ENCODE peak calls at places on chromosomes 2 and 18, in seven cellular contexts. One of them, this sample, is unnamed.

GRCh38 chr2:27915874-27916273 is 25.3 kb downstream of the BABAM2 start:
- DNase-seq in endothelial cell: no peak
- DNase-seq in Daoy: no peak
- DNase-seq in upper lobe of right lung: no peak
- DNase-seq in HTR-8/SVneo: no peak
- DNase-seq in dorsolateral prefrontal cortex: no peak
- DNase-seq in activated CD4-positive, CD25-positive, alpha-beta regulatory T cell: no peak
- DNase-seq in this sample: no peak

GRCh38 chr2:148257276-148257675 is 236.4 kb downstream of the MBD5 start:
- DNase-seq in endothelial cell: no peak
- DNase-seq in Daoy: no peak
- DNase-seq in upper lobe of right lung: no peak
- DNase-seq in HTR-8/SVneo: no peak
- DNase-seq in dorsolateral prefrontal cortex: no peak
- DNase-seq in activated CD4-positive, CD25-positive, alpha-beta regulatory T cell: no peak
- DNase-seq in this sample: no peak

GRCh38 chr2:62266433-62267038 is 70.6 kb downstream of the B3GNT2 start:
- DNase-seq in endothelial cell: no peak
- DNase-seq in Daoy: peak
- DNase-seq in upper lobe of right lung: no peak
- DNase-seq in HTR-8/SVneo: peak
- DNase-seq in dorsolateral prefrontal cortex: no peak
- DNase-seq in activated CD4-positive, CD25-positive, alpha-beta regulatory T cell: no peak
- DNase-seq in this sample: no peak

GRCh38 chr2:85216051-85216431 is 82.8 kb downstream of the TCF7L1 start:
- DNase-seq in endothelial cell: peak
- DNase-seq in Daoy: peak
- DNase-seq in upper lobe of right lung: no peak
- DNase-seq in HTR-8/SVneo: no peak
- DNase-seq in dorsolateral prefrontal cortex: peak
- DNase-seq in activated CD4-positive, CD25-positive, alpha-beta regulatory T cell: no peak
- DNase-seq in this sample: no peak

GRCh38 chr18:30177056-30177455 is 865.5 kb downstream of the DSC3 start:
- DNase-seq in endothelial cell: no peak
- DNase-seq in Daoy: peak
- DNase-seq in upper lobe of right lung: no peak
- DNase-seq in HTR-8/SVneo: peak
- DNase-seq in dorsolateral prefrontal cortex: no peak
- DNase-seq in activated CD4-positive, CD25-positive, alpha-beta regulatory T cell: no peak
- DNase-seq in this sample: no peak

GRCh38 chr18:55634545-55634944 is 46.6 kb upstream of the TCF4 start:
- DNase-seq in endothelial cell: no peak
- DNase-seq in Daoy: no peak
- DNase-seq in upper lobe of right lung: no peak
- DNase-seq in HTR-8/SVneo: peak
- DNase-seq in dorsolateral prefrontal cortex: no peak
- DNase-seq in activated CD4-positive, CD25-positive, alpha-beta regulatory T cell: no peak
- DNase-seq in this sample: no peak

GRCh38 chr2:176652300-176653182 is 383.3 kb downstream of the MTX2 start:
- DNase-seq in endothelial cell: no peak
- DNase-seq in Daoy: peak
- DNase-seq in upper lobe of right lung: no peak
- DNase-seq in HTR-8/SVneo: peak
- DNase-seq in dorsolateral prefrontal cortex: no peak
- DNase-seq in activated CD4-positive, CD25-positive, alpha-beta regulatory T cell: no peak
- DNase-seq in this sample: peak

GRCh38 chr2:28981620-28982371 is 698 bp downstream of the TOGARAM2 start:
- DNase-seq in endothelial cell: no peak
- DNase-seq in Daoy: no peak
- DNase-seq in upper lobe of right lung: no peak
- DNase-seq in HTR-8/SVneo: no peak
- DNase-seq in dorsolateral prefrontal cortex: no peak
- DNase-seq in activated CD4-positive, CD25-positive, alpha-beta regulatory T cell: no peak
- DNase-seq in this sample: no peak